ENCODE peak calls at places on chromosomes 3 and 15, in eight cellular contexts. A is MM.1S, S is hepatocyte, T is PC-3, C is neural progenitor cell, N is GM23338, D is GM23248, Z is HCT116. M is an unnamed sample.

GRCh38 chr15:28918141-28918983 is 32.6 kb downstream of the APBA2 start:
- DNase-seq in A (no peak), S (peak; percentile 69), T (no peak), C (peak; percentile 81), N (peak; percentile 95), D (no peak), Z (peak; percentile 63), M (no peak)

GRCh38 chr15:22891426-22892210 is 53.2 kb downstream of the NIPA2 start:
- DNase-seq in A (no peak), S (no peak), T (no peak), C (no peak), N (no peak), D (no peak), Z (no peak), M (no peak)

GRCh38 chr3:71035314-71035713 is 548.2 kb downstream of the FOXP1 start:
- DNase-seq in A (no peak), S (no peak), T (peak; percentile 95), C (no peak), N (no peak), D (peak; percentile 23), Z (no peak), M (no peak)

GRCh38 chr3:119639494-119640350 is 20.7 kb downstream of the POPDC2 start:
- DNase-seq in A (peak; percentile 35), S (no peak), T (no peak), C (no peak), N (no peak), D (peak; percentile 36), Z (no peak), M (no peak)

GRCh38 chr3:52195823-52196331 is 2.1 kb upstream of the ALAS1 start:
- DNase-seq in A (no peak), S (no peak), T (peak; percentile 44), C (no peak), N (no peak), D (peak; percentile 90), Z (no peak), M (no peak)

GRCh38 chr3:182979719-182980191 is 583 bp downstream of the DCUN1D1 start:
- DNase-seq in A (peak; percentile 49), S (peak; percentile 55), T (peak; percentile 37), C (peak; percentile 74), N (peak; percentile 68), D (peak; percentile 52), Z (no peak), M (peak; percentile 52)

GRCh38 chr3:120982608-120983320 is 74.8 kb downstream of the STXBP5L start:
- DNase-seq in A (no peak), S (no peak), T (no peak), C (no peak), N (no peak), D (no peak), Z (no peak), M (no peak)

GRCh38 chr3:72319202-72320095 is 528.8 kb downstream of the SHQ1 start:
- DNase-seq in A (no peak), S (peak; percentile 46), T (peak; percentile 38), C (no peak), N (no peak), D (peak; percentile 57), Z (no peak), M (no peak)

GRCh38 chr3:49500408-49501257 is 30.6 kb downstream of the DAG1 start:
- DNase-seq in A (no peak), S (peak; percentile 87), T (peak; percentile 95), C (no peak), N (no peak), D (peak; percentile 99), Z (peak; percentile 81), M (no peak)

GRCh38 chr3:4421121-4421520 is 45.9 kb downstream of the SUMF1 start:
- DNase-seq in A (no peak), S (no peak), T (peak; percentile 89), C (no peak), N (no peak), D (peak; percentile 83), Z (no peak), M (no peak)

GRCh38 chr3:186129206-186129605 is 20.3 kb upstream of the ETV5 start:
- DNase-seq in A (no peak), S (no peak), T (no peak), C (no peak), N (no peak), D (no peak), Z (no peak), M (no peak)

GRCh38 chr3:113212155-113212844 is 943 bp downstream of the BOC start:
- DNase-seq in A (no peak), S (peak; percentile 30), T (peak; percentile 23), C (peak; percentile 46), N (peak; percentile 52), D (peak; percentile 69), Z (no peak), M (no peak)

GRCh38 chr15:43441316-43441715 is 51.6 kb downstream of the TP53BP1 start:
- DNase-seq in A (peak; percentile 60), S (no peak), T (peak; percentile 26), C (no peak), N (no peak), D (peak; percentile 44), Z (no peak), M (no peak)

GRCh38 chr3:24338409-24338808 is 156.2 kb downstream of the THRB start:
- DNase-seq in A (no peak), S (no peak), T (peak; percentile 27), C (no peak), N (no peak), D (no peak), Z (no peak), M (no peak)

DNA sequence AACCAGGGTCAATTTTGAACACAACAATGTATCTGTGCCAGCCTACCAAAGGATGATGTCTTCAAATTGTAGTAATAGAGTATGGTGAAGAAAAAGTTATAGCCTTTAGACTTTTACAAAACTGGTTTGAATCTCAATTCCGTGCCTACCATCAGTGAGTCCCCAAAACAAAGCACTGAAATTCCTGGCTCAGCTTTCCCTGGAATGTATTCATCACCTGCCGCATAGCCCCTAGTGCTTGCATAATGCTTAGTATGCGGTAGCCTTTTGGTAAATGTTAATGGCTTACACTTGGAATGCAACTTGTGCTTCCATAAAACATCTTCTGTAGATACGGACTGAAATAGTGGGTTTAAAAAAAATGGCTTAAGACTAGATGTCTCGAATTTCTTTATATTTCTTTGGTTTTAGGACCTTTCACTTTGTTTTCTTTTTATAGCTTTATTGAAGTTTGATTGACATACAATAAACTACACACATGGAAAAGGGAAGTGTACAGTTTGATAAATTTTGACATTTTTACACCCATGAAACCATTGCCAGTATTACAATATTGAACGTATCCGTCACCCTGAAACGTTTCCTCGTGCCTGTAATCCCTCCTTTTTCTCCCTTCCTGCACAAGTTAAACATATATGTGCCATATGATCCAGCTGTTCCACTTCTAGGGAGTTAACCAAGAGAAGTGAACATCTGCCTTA is 12.1 kb downstream of the SACM1L start:
- DNase-seq in A (no peak), S (no peak), T (no peak), C (peak; percentile 73), N (peak; percentile 95), D (no peak), Z (no peak), M (no peak)
- TF ChIP-seq EZH2phosphoT487 in A (no peak), S (no peak), T (no peak), C (no peak), N (no peak), D (no peak), Z (no peak), M (no peak)

DNA sequence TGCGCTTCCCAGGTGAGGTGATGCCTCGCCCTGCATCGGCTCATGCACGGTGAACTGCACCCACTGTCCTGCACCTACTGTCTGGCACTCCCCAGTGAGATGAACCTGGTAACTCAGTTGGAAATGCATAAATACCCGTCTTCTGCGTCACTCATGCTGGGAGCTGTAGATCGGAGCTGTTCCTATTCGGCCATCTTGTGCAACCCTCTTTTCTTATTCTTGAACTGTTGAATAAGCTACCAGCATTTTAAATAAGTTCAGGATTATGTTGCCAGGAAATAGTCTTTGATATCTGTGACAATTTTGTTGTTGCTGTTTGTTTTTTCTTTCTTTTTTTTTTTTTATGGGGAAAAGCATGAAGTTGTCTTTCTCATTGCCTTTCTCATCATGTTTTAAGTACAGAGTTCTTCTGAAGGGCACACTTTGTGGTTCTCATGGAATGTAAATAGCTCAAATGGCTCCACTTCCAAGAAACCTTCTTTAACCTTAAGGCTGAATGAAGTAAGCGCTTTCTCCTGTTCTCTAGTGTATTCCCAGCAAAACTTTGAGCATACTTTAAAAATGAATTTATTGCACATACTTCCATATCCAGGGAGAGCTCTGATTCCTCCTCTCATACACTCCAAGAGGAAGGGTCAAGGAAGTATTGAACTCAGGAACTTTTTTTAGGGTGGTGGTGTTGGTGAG is 468.0 kb upstream of the TBL1XR1 start:
- DNase-seq in A (no peak), S (no peak), T (no peak), C (no peak), N (no peak), D (peak; percentile 10), Z (no peak), M (no peak)
- H2AFZ ChIP-seq in A (no peak overlapping the region), S (no peak overlapping the region), T (no peak overlapping the region), C (no peak overlapping the region), N (no peak overlapping the region), D (no peak overlapping the region), Z (no peak overlapping the region), M (no peak overlapping the region)

GRCh38 chr3:48426401-48426909 is 3.4 kb downstream of the PLXNB1 start:
- DNase-seq in A (no peak), S (no peak), T (no peak), C (no peak), N (no peak), D (no peak), Z (no peak), M (no peak)
- H3K4me1 ChIP-seq in A (no peaks in the 10 kb centered on the region), S (peaks cover 49% of the 10 kb centered on the region), T (peaks cover 25% of the 10 kb centered on the region), C (peaks cover 25% of the 10 kb centered on the region), N (peaks cover 30% of the 10 kb centered on the region), D (peaks cover 3% of the 10 kb centered on the region), Z (peaks cover 29% of the 10 kb centered on the region), M (peaks cover 13% of the 10 kb centered on the region)

GRCh38 chr15:58762285-58762684 is 8.8 kb upstream of the MINDY2 start:
- DNase-seq in A (no peak), S (no peak), T (no peak), C (no peak), N (no peak), D (no peak), Z (no peak), M (no peak)

GRCh38 chr15:58758141-58758540 is 8.6 kb upstream of the ADAM10 start:
- DNase-seq in A (peak; percentile 67), S (no peak), T (no peak), C (no peak), N (no peak), D (peak; percentile 45), Z (no peak), M (peak; percentile 22)

GRCh38 chr15:58762731-58763130 is 8.4 kb upstream of the MINDY2 start:
- DNase-seq in A (no peak), S (no peak), T (no peak), C (no peak), N (no peak), D (no peak), Z (no peak), M (no peak)

GRCh38 chr15:58761010-58761388 is 10.1 kb upstream of the MINDY2 start:
- DNase-seq in A (no peak), S (no peak), T (no peak), C (no peak), N (no peak), D (no peak), Z (no peak), M (peak; percentile 23)

DNA sequence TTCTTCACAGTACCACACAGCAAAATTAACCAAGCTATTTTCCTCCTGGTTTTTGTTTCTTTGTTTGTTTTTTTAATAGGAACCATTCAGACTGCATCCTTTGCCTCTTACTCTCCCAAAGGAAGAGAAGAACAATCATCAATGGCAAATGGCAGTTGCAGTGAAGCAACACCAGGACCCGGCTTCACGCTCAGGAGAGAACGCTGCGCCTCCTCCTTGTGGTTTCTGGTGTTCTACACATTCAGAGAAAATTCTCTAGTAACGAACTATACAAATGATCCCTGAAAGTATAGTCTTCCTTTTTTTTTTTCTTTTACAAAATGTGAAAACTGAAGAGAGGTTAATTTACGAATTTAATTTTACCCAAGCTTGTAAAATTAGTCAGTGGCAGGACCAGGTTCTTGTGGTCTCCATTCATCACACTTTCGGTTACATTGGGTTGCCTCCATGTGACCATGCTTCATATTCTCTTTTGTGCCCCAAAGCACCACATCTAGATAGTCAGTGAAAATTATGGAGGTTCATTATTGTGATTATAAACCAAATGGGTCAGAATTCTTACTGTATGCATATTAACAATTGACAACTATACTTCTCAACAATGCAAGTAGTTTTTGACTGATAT is 10.6 kb upstream of the MINDY2 start:
- DNase-seq in A (no peak), S (no peak), T (no peak), C (no peak), N (peak; percentile 53), D (no peak), Z (no peak), M (no peak)
- TF ChIP-seq EZH2phosphoT487 in A (no peak), S (no peak), T (no peak), C (no peak), N (no peak), D (no peak), Z (no peak), M (no peak)